ENCODE peak calls at places on chromosome 7, in eight cellular contexts. K is H1, Q is heart right ventricle, B is DND-41, H is upper lobe of left lung, D is left ventricle myocardium inferior, U is neuronal stem cell, C is NT2/D1. W is an unnamed sample. For H3K4me1, the result is how much of the 10 kb centered on the place peaks cover.

GRCh38 chr7:73515184-73515583 is 6.9 kb downstream of the BAZ1B start:
- DNase-seq in K (no peak), U (no peak), C (no peak), D (no peak), H (no peak), Q (no peak), B (no peak), W (no peak)

GRCh38 chr7:46932656-46933424 is 649.1 kb downstream of the TNS3 start:
- DNase-seq in U (no peak), K (no peak), H (peak), Q (no peak), C (no peak), B (no peak), D (no peak), W (no peak)

GRCh38 chr7:63925626-63926460 is 72.8 kb upstream of the ZNF722 start:
- DNase-seq in K (no peak), Q (peak), D (peak), U (no peak), B (peak), C (peak), H (peak), W (no peak)

GRCh38 chr7:37028909-37029440 is 304.7 kb upstream of the AOAH start:
- DNase-seq in H (no peak), U (no peak), C (no peak), D (no peak), B (peak), Q (no peak), K (no peak), W (no peak)

GRCh38 chr7:150453186-150453585 is 2.8 kb downstream of the GIMAP8 start:
- DNase-seq in H (no peak), K (no peak), B (no peak), D (no peak), C (no peak), Q (no peak), U (no peak), W (no peak)

GRCh38 chr7:119724041-119724792 is 548.8 kb upstream of the KCND2 start:
- DNase-seq in Q (no peak), K (no peak), D (no peak), U (no peak), H (no peak), B (no peak), C (no peak), W (no peak)

GRCh38 chr7:147804032-147804431 is 786.5 kb upstream of the C7orf33 start:
- DNase-seq in K (no peak), D (no peak), B (no peak), H (no peak), C (no peak), U (no peak), Q (no peak), W (no peak)

GRCh38 chr7:158016171-158017087 is 571.2 kb downstream of the PTPRN2 start:
- DNase-seq in K (no peak), C (peak), H (peak), B (no peak), D (no peak), Q (no peak), U (peak), W (no peak)

GRCh38 chr7:158251061-158251965 is 336.3 kb downstream of the PTPRN2 start:
- DNase-seq in D (no peak), U (no peak), K (no peak), Q (no peak), B (no peak), C (no peak), H (peak), W (no peak)

GRCh38 chr7:45921699-45922519 is 837 bp upstream of the IGFBP3 start:
- DNase-seq in C (peak), U (peak), Q (peak), H (no peak), K (peak), B (no peak), D (peak), W (peak)

GRCh38 chr7:6636741-6637543 is at the start of gene ZNF316:
- DNase-seq in K (no peak), U (no peak), H (peak), B (peak), C (no peak), D (peak), Q (peak), W (no peak)

GRCh38 chr7:4800487-4800886 is 25.1 kb downstream of the AP5Z1 start:
- DNase-seq in C (no peak), U (no peak), B (no peak), Q (no peak), H (no peak), D (no peak), K (no peak), W (no peak)

GRCh38 chr7:134890246-134891240 is 95.8 kb upstream of the AGBL3 start:
- DNase-seq in D (peak), H (no peak), Q (no peak), K (no peak), C (no peak), B (no peak), U (no peak), W (no peak)

GRCh38 chr7:15430191-15430590 is 131.6 kb downstream of the AGMO start:
- DNase-seq in C (no peak), U (no peak), K (no peak), D (no peak), B (no peak), H (no peak), Q (no peak), W (no peak)

GRCh38 chr7:21108182-21108581 is 319.7 kb upstream of the SP4 start:
- DNase-seq in D (no peak), Q (no peak), U (no peak), B (no peak), C (no peak), K (no peak), H (no peak), W (no peak)

GRCh38 chr7:1933066-1933835 is 263.2 kb downstream of the ELFN1 start:
- DNase-seq in K (no peak), H (no peak), C (no peak), Q (no peak), B (no peak), U (no peak), D (no peak), W (no peak)

GRCh38 chr7:157017149-157017548 is 6.7 kb upstream of the MNX1 start:
- DNase-seq in Q (no peak), D (no peak), U (no peak), K (no peak), C (no peak), H (no peak), B (no peak), W (no peak)

GRCh38 chr7:117086788-117087187 is 133.5 kb downstream of the ST7 start:
- DNase-seq in D (no peak), H (no peak), C (no peak), U (no peak), K (no peak), B (peak), Q (no peak), W (no peak)

GRCh38 chr7:108824840-108825540 is 255.3 kb downstream of the DNAJB9 start:
- DNase-seq in C (peak), K (no peak), H (no peak), U (no peak), D (no peak), B (no peak), Q (peak), W (no peak)

GRCh38 chr7:114856625-114857024 is 65.3 kb upstream of the MDFIC start:
- DNase-seq in C (peak), B (no peak), H (no peak), Q (no peak), D (no peak), U (peak), K (no peak), W (peak)

GRCh38 chr7:158494162-158494586 is 93.4 kb downstream of the PTPRN2 start:
- DNase-seq in B (no peak), Q (no peak), D (no peak), C (no peak), K (no peak), U (no peak), H (no peak), W (no peak)

GRCh38 chr7:111173990-111174389 is 83.1 kb downstream of the LRRN3 start:
- DNase-seq in C (no peak), B (no peak), Q (no peak), K (no peak), U (no peak), H (no peak), D (no peak), W (no peak)

GRCh38 chr7:142698429-142698828 is 50.8 kb upstream of the PRSS1 start:
- DNase-seq in H (no peak), U (no peak), D (no peak), Q (no peak), B (no peak), K (no peak), C (no peak), W (no peak)

GRCh38 chr7:142812437-142813215 is 41.9 kb downstream of the PRSS2 start:
- DNase-seq in H (no peak), D (no peak), C (no peak), Q (no peak), K (no peak), B (peak), U (no peak), W (no peak)

GRCh38 chr7:6579446-6579845 is 2.2 kb downstream of the ZDHHC4 start:
- DNase-seq in H (no peak), C (no peak), K (no peak), B (no peak), D (no peak), U (no peak), Q (no peak), W (no peak)

GRCh38 chr7:105934577-105935185 is 28.4 kb upstream of the CDHR3 start:
- DNase-seq in K (peak), Q (no peak), B (no peak), D (no peak), C (peak), U (peak), H (peak), W (peak)

GRCh38 chr7:156058248-156058647 is 246.0 kb upstream of the SHH start:
- DNase-seq in Q (no peak), U (no peak), H (no peak), D (no peak), C (no peak), K (no peak), B (no peak), W (no peak)

GRCh38 chr7:53602817-53603418 is 567.5 kb downstream of the POM121L12 start:
- DNase-seq in B (no peak), H (no peak), Q (no peak), K (no peak), C (peak), D (no peak), U (no peak), W (no peak)

GRCh38 chr7:44094365-44094764 is 9.8 kb upstream of the AEBP1 start:
- DNase-seq in H (no peak), B (no peak), C (no peak), D (no peak), Q (no peak), K (no peak), U (no peak), W (no peak)
- H3K4me1 ChIP-seq in H (under half), B (half or more), C (under half), D (under half), Q (under half), K (under half), U (under half), W (under half)

GRCh38 chr7:93811198-93811597 is 79.4 kb downstream of the TFPI2 start:
- DNase-seq in Q (no peak), K (no peak), B (no peak), C (no peak), U (no peak), D (no peak), H (no peak), W (no peak)
- H3K4me1 ChIP-seq in Q (under half), K (under half), B (under half), C (under half), U (under half), D (under half), H (under half), W (under half)

GRCh38 chr7:55237156-55237721 is 127.9 kb upstream of the LANCL2 start:
- DNase-seq in D (no peak), H (no peak), B (no peak), Q (no peak), C (no peak), K (no peak), U (no peak), W (no peak)

GRCh38 chr7:55236454-55236853 is 128.7 kb upstream of the LANCL2 start:
- DNase-seq in B (no peak), H (no peak), Q (no peak), U (no peak), C (no peak), K (no peak), D (no peak), W (no peak)

GRCh38 chr7:55240418-55241142 is 124.6 kb upstream of the LANCL2 start:
- DNase-seq in B (no peak), D (no peak), H (no peak), U (no peak), C (no peak), Q (no peak), K (no peak), W (no peak)

GRCh38 chr7:55241958-55242357 is 123.2 kb upstream of the LANCL2 start:
- DNase-seq in B (no peak), Q (no peak), D (no peak), C (no peak), H (no peak), U (no peak), K (no peak), W (no peak)

DNA sequence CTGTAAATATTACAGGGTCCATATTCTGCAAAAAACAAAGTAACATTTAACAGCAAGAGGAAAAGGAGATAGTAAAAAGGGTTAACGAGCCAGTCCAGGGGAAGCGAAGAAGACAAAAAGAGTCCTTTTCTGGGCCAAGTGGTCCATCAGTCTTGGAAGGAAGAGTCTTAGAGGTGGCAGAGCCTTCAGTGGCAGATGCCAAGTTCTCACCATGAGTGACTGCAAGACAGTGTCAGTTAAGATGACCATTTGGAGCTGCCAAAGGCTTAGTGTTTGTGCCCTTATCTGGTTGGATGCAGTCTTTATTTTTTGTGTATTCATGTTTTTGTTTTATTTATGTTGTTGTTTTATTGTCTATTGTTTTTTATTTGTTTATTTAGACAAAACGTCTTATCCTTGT is 125.7 kb upstream of the LANCL2 start:
- DNase-seq in K (no peak), H (no peak), D (no peak), Q (no peak), B (no peak), U (no peak), C (no peak), W (no peak)
- H3K4me1 ChIP-seq in K (under half), H (under half), D (under half), Q (under half), B (under half), U (under half), C (under half), W (under half)

GRCh38 chr7:100156331-100157068 is 2.0 kb downstream of the TRAPPC14 start:
- DNase-seq in Q (no peak), B (no peak), C (no peak), K (no peak), D (no peak), U (no peak), H (no peak), W (no peak)
- H3K4me1 ChIP-seq in Q (under half), B (under half), C (under half), K (under half), D (under half), U (under half), H (under half), W (under half)

DNA sequence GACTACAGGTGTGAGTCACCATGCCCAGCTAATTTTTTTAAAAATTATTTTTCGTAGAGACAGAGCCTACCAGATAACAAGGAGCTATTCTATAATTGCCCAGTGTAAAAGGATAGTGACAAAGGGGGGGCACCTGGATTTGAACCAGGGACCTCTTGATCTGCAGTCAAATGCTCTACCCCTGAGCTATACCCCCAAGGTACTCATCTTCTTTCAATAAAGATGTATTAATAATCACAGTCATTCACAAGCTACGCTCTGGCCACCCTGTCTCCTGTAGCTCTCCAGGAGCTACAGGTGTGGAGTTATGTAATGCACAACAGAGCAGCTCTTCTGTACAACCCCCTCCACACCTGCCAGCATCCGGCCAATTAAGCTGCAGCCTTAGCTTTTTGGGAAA is 83.5 kb downstream of the ZNF777 start:
- DNase-seq in C (no peak), U (no peak), B (no peak), H (no peak), K (no peak), Q (no peak), D (no peak), W (no peak)
- H3K4me1 ChIP-seq in C (under half), U (under half), B (under half), H (under half), K (under half), Q (under half), D (under half), W (under half)